ENCODE peak calls at places on chromosomes 6 and 20, in four cellular contexts. I, M, Z and G are unnamed samples.

GRCh38 chr20:59008715-59009336 is 1.8 kb upstream of the CTSZ start:
- DNase-seq in Z (no peak), I (no peak), M (no peak), G (no peak)

GRCh38 chr6:153032255-153032882 is 29.9 kb upstream of the MTRF1L start:
- DNase-seq in M (peak; percentile 39), Z (no peak), I (peak; percentile 51), G (no peak)

GRCh38 chr20:7210910-7211309 is 443.4 kb downstream of the BMP2 start:
- DNase-seq in M (no peak), Z (no peak), I (no peak), G (no peak)

GRCh38 chr20:25308671-25309394 is 60.9 kb downstream of the PYGB start:
- DNase-seq in M (peak; percentile 99), Z (no peak), I (no peak), G (no peak)

GRCh38 chr6:154993026-154993425 is 2.1 kb upstream of the TIAM2 start:
- DNase-seq in Z (no peak), I (no peak), M (no peak), G (no peak)

GRCh38 chr6:17869010-17869752 is 118.3 kb downstream of the KIF13A start:
- DNase-seq in Z (no peak), I (no peak), M (no peak), G (peak; percentile 7)

GRCh38 chr20:21053002-21053762 is 53.0 kb downstream of the LINC00237 start:
- DNase-seq in I (no peak), Z (no peak), M (peak; percentile 71), G (no peak)

GRCh38 chr6:28811873-28812272 is 111.9 kb downstream of the TRIM27 start:
- DNase-seq in M (peak; percentile 55), I (no peak), Z (no peak), G (no peak)

GRCh38 chr6:20538131-20538662 is 3.9 kb downstream of the CDKAL1 start:
- DNase-seq in I (no peak), M (no peak), Z (no peak), G (no peak)

GRCh38 chr6:133326584-133326983 is 85.4 kb downstream of the EYA4 start:
- DNase-seq in I (no peak), M (no peak), Z (no peak), G (no peak)

GRCh38 chr6:101365181-101365580 is 28.3 kb upstream of the GRIK2 start:
- DNase-seq in I (no peak), M (no peak), Z (no peak), G (no peak)

GRCh38 chr20:16747291-16747811 is 807 bp upstream of the OTOR start:
- DNase-seq in Z (no peak), M (no peak), I (no peak), G (no peak)

GRCh38 chr6:107561325-107561724 is 71.4 kb downstream of the SOBP start:
- DNase-seq in M (no peak), Z (peak; percentile 8), I (no peak), G (no peak)

GRCh38 chr6:69865126-69865525 is 1.2 kb upstream of the COL19A1 start:
- DNase-seq in M (no peak), Z (peak; percentile 15), I (peak; percentile 8), G (no peak)

DNA sequence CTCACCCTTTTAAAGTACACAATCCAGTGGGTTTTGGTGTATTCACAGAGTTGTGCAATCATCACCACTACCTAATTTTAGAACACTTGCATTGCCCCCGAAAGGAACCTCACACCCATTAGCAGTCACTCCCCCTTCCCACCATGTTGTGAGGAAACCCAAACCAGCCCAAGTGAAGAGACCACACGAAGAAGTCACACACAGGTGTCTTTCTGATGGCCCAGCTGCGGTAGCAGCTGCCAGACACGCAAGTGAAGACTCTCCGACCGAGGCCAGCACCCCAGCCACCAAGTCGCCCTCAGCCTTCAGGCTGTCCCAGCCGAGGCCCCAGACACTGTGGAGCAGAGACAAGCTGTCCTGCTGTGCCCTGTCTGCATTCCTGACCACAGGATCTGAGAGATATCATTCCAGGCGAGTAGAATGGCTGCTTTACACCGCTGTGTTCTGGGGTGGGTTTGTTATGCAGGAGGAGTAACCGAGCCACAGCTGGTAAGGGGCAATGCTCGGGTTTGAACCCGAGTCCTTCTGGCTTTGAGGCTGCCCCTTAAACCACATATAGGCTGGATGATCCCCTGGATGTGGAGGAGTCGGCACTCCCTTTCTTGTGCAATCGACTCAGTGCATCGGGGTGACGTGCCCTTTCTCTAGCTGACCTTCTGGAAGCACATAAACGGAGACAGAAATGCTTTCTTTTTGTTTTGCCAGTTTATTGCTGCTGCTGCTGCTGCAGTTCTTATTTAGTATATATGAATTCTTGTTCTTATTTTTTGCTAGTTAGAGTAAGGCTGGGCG is 59.0 kb upstream of the PTPN1 start:
- DNase-seq in Z (peak; percentile 55), I (peak; percentile 24), M (peak; percentile 91), G (no peak)
- H3K4me3 ChIP-seq in Z (peak overlapping the region; percentile 24), I (peak overlapping the region; percentile 1), M (no peak overlapping the region), G (no peak overlapping the region)

DNA sequence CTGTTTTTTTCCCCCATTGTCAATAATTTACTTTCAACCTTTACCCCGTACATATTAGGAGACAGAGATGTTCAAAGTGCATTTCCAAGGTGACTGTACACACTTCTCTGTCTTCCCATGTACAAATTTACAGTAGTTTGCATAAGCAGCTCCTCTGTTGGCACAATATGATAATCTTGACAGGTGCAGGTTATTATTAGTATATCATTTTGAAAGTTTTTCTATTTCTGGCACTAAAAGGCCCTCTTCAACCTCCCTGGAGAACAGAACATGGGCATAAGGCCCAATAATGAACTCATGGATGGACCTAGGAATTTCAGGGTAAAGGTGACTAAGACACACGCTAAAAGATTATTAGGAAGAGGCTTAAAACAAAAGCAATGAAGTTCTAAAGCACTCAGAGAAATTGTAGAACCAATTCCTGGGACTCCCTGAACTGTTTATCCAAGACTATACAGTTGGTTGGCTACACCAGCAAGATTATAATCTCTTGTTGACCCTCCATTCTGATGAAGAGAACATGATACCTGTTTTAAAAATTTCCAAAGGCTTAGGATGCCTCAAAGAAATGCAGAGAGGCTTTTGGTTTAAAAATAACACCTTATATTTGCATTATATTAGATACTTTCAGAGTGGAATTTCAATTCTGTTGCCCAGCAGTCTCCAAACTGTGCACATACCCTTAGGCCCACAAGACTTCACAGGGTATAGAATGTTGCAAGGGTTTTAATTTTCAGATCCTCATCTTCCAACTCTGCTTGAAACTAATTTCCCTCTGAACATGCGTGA is 1.1 kb downstream of the AIG1 start:
- DNase-seq in Z (no peak), M (no peak), I (no peak), G (no peak)
- H3K4me3 ChIP-seq in Z (no peak overlapping the region), M (peak overlapping the region; percentile 69), I (no peak overlapping the region), G (peak overlapping the region; percentile 92)

GRCh38 chr6:44257753-44258324 is 511 bp upstream of the SLC35B2 start:
- DNase-seq in I (no peak), M (no peak), Z (no peak), G (no peak)

GRCh38 chr6:44257007-44257752 is at the start of gene SLC35B2:
- DNase-seq in Z (peak; percentile 42), I (no peak), M (peak; percentile 89), G (no peak)

GRCh38 chr6:44260011-44260410 is 2.7 kb upstream of the SLC35B2 start:
- DNase-seq in I (no peak), M (no peak), Z (no peak), G (no peak)

GRCh38 chr6:44258921-44259320 is 1.6 kb upstream of the SLC35B2 start:
- DNase-seq in M (no peak), Z (no peak), I (no peak), G (no peak)

GRCh38 chr6:44258325-44258863 is 1.1 kb upstream of the SLC35B2 start:
- DNase-seq in Z (no peak), I (no peak), M (no peak), G (no peak)
- H3K4me3 ChIP-seq in Z (no peak overlapping the region), I (no peak overlapping the region), M (no peak overlapping the region), G (no peak overlapping the region)

DNA sequence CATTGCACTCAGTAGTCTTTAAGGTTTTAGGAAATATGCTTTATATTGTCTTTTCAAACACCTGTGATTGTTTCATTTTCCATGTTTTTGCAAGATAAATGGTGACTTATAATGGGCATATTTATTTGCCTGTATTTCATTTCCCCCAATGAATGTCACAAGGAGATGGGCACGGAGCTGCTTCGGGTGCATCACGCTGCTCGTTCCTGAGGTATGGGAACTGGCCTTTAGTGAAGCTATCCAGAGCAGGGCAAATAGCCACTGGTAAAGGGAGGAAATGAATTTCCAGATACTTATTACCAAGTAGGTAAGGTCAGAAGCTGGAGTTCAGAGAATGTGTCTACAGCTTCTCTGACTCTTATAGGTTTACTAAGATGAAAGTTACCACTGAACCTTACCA is 3.7 kb downstream of the POU3F2 start:
- DNase-seq in I (no peak), Z (no peak), M (no peak), G (no peak)
- H3K4me3 ChIP-seq in I (no peak overlapping the region), Z (no peak overlapping the region), M (no peak overlapping the region), G (no peak overlapping the region)

DNA sequence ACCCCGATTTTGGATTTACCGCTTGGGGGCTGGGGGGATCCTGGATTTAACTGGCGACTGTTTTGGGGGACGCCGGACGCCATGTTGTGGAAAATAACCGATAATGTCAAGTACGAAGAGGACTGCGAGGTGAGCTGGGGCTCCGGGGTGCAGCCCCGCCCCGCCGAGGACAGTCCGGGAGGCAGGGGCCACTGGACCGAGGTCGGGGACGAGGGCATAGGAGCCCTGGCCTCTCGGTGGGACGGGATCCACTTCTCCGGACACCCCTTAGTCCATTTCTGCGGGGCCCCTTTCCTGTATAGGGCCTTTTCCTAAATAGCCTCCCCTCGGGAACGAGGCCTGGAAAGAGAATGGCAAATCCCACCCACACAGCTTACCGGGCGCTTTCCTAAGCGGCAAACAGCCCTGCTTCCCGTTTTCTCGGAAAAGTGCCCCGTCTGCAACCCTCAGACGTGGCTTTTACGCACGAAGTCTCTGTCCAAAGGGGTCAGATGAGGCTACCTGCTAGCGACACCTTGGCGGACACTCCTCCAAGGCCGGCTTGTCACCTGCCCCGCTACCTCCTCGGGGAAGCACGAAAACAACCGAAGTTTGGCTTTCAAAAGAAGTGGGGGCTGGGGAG is 469 bp downstream of the TFAP2C start:
- DNase-seq in Z (no peak), I (no peak), M (no peak), G (no peak)
- H3K4me3 ChIP-seq in Z (peak overlapping the region; percentile 53), I (peak overlapping the region; percentile 84), M (peak overlapping the region; percentile 63), G (peak overlapping the region; percentile 42)

DNA sequence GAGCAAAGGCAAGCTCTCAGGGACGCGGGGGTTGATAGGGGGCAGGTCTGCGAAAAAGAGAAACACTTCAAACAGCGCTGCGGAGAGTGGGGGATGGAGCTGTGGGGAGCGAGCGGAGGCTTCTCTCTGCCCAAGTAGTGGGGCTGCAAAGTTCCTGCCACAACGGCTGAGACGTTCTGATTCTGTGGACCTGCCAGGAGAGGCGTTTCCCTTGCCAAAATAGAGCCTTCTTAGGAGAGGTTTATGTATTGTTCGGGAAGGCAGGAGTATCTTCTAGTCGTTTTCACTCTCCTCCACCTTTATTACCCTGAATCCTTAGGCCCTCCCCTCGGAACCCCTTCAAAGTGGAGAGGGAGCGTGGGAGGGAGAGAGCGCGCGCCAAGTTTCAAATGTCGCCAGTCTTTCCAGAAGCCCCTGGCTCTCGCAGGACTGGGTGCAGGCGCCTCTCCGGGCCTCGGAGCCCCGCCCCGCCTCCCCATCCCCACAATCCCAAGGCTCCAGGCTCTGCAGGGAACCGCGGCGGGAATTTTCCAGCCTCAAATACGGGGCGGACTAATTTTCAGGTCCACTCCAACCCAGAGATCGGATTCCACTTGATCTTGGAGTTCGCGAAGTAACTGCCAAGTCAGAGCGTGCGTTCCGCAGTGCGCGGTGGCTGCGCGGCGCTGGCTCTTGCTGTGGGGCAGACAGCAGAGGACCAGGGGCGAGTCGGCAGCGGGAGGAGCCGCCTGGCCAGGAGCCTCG is 10.0 kb upstream of the POU3F2 start:
- DNase-seq in I (no peak), Z (no peak), M (no peak), G (no peak)
- H3K4me3 ChIP-seq in I (no peak overlapping the region), Z (peak overlapping the region; percentile 48), M (no peak overlapping the region), G (no peak overlapping the region)